ENCODE peak calls at places on chromosome 2, in nine cellular contexts. V, L, U, F, A, P, E, I and C are unnamed samples.
A peak's percentile ranks its signal among the peaks of the same experiment; 100 is the strongest.

GRCh38 chr2:46353509-46353908 is 56.3 kb downstream of the EPAS1 start:
- DNase-seq in V (no peak), L (no peak), U (no peak), F (no peak), A (no peak), P (no peak), E (no peak), I (no peak), C (no peak)

GRCh38 chr2:138787053-138787666 is 7.0 kb upstream of the NXPH2 start:
- DNase-seq in V (no peak), L (no peak), U (no peak), F (no peak), A (no peak), P (no peak), E (peak; percentile 34), I (no peak), C (peak; percentile 14)

GRCh38 chr2:75268112-75268511 is 68.8 kb upstream of the TACR1 start:
- DNase-seq in V (no peak), L (no peak), U (no peak), F (no peak), A (no peak), P (no peak), E (no peak), I (no peak), C (no peak)

GRCh38 chr2:72543527-72544216 is 282.2 kb downstream of the EXOC6B start:
- DNase-seq in V (no peak), L (no peak), U (no peak), F (no peak), A (no peak), P (no peak), E (no peak), I (no peak), C (no peak)

GRCh38 chr2:132605236-132606180 is 64.5 kb downstream of the LYPD1 start:
- DNase-seq in V (no peak), L (no peak), U (no peak), F (no peak), A (no peak), P (no peak), E (no peak), I (no peak), C (no peak)

GRCh38 chr2:217434183-217434620 is 568.6 kb downstream of the TNS1 start:
- DNase-seq in V (peak; percentile 69), L (peak; percentile 45), U (peak; percentile 91), F (no peak), A (peak; percentile 87), P (peak; percentile 13), E (peak; percentile 67), I (peak; percentile 21), C (peak; percentile 78)

GRCh38 chr2:193695367-193695766 is 1500.6 kb upstream of the TMEFF2 start:
- DNase-seq in V (no peak), L (no peak), U (no peak), F (no peak), A (no peak), P (no peak), E (no peak), I (no peak), C (no peak)

GRCh38 chr2:163345795-163346573 is 389.8 kb downstream of the FIGN start:
- DNase-seq in V (peak; percentile 44), L (no peak), U (peak; percentile 5), F (no peak), A (no peak), P (no peak), E (peak; percentile 23), I (no peak), C (peak; percentile 55)

GRCh38 chr2:190533175-190533967 is 1.2 kb downstream of the NEMP2 start:
- DNase-seq in V (peak; percentile 27), L (no peak), U (no peak), F (peak; percentile 24), A (no peak), P (no peak), E (no peak), I (peak; percentile 53), C (no peak)

GRCh38 chr2:23803965-23804542 is 122.9 kb downstream of the ATAD2B start:
- DNase-seq in V (peak; percentile 29), L (no peak), U (peak; percentile 17), F (no peak), A (no peak), P (no peak), E (no peak), I (no peak), C (no peak)

GRCh38 chr2:143728498-143728897 is 599.3 kb downstream of the ARHGAP15 start:
- DNase-seq in V (no peak), L (no peak), U (no peak), F (no peak), A (no peak), P (no peak), E (no peak), I (no peak), C (no peak)

GRCh38 chr2:239249781-239250180 is 151.0 kb downstream of the HDAC4 start:
- DNase-seq in V (no peak), L (no peak), U (peak; percentile 84), F (no peak), A (no peak), P (no peak), E (no peak), I (no peak), C (no peak)